ENCODE peak calls at places on chromosomes 5 and 9, in five cellular contexts. A, C, U, P and R are unnamed samples.

GRCh38 chr5:112270299-112271293 is 148.5 kb downstream of the EPB41L4A start:
- DNase-seq in A (no peak), C (no peak), U (no peak), P (no peak), R (no peak)

GRCh38 chr5:138469540-138470321 is 4.5 kb downstream of the EGR1 start:
- DNase-seq in A (peak), C (peak), U (no peak), P (no peak), R (no peak)

GRCh38 chr9:15882328-15882727 is 329.5 kb downstream of the CCDC171 start:
- DNase-seq in A (no peak), C (no peak), U (no peak), P (no peak), R (no peak)

GRCh38 chr5:73985145-73985544 is 359.1 kb downstream of the ARHGEF28 start:
- DNase-seq in A (peak), C (no peak), U (no peak), P (no peak), R (no peak)

GRCh38 chr5:74633710-74634109 is 6.8 kb downstream of the ENC1 start:
- DNase-seq in A (no peak), C (no peak), U (no peak), P (no peak), R (no peak)

GRCh38 chr9:126664893-126665695 is 51.4 kb downstream of the LMX1B start:
- DNase-seq in A (no peak), C (peak), U (no peak), P (no peak), R (peak)

GRCh38 chr5:1523793-1524480 is at the start of gene LPCAT1:
- DNase-seq in A (peak), C (peak), U (peak), P (peak), R (peak)

GRCh38 chr9:110015759-110016158 is 192.2 kb downstream of the C9orf152 start:
- DNase-seq in A (peak), C (no peak), U (no peak), P (no peak), R (no peak)

GRCh38 chr5:51816427-51816826 is 433.2 kb downstream of the ISL1 start:
- DNase-seq in A (no peak), C (no peak), U (no peak), P (no peak), R (no peak)

GRCh38 chr5:138032028-138032571 is 779 bp downstream of the FAM13B start:
- DNase-seq in A (peak), C (peak), U (no peak), P (peak), R (no peak)

GRCh38 chr9:116061546-116062205 is 91.9 kb upstream of the PAPPA start:
- DNase-seq in A (no peak), C (no peak), U (no peak), P (no peak), R (no peak)

GRCh38 chr5:160021818-160022446 is 13.0 kb downstream of the TTC1 start:
- DNase-seq in A (peak), C (peak), U (peak), P (peak), R (peak)

GRCh38 chr5:76289692-76290091 is 113.4 kb upstream of the IQGAP2 start:
- DNase-seq in A (no peak), C (no peak), U (no peak), P (no peak), R (no peak)

GRCh38 chr9:78860806-78861475 is 564.0 kb downstream of the PSAT1 start:
- DNase-seq in A (peak), C (no peak), U (no peak), P (no peak), R (no peak)

GRCh38 chr9:3434594-3434993 is 91.2 kb downstream of the RFX3 start:
- DNase-seq in A (peak), C (no peak), U (no peak), P (no peak), R (no peak)

GRCh38 chr9:70933318-70933717 is 188.1 kb downstream of the TRPM3 start:
- DNase-seq in A (peak), C (no peak), U (no peak), P (no peak), R (no peak)

GRCh38 chr9:134842321-134842720 is 38.3 kb upstream of the FCN2 start:
- DNase-seq in A (no peak), C (no peak), U (no peak), P (no peak), R (no peak)

GRCh38 chr5:94884294-94884693 is 265.8 kb downstream of the SLF1 start:
- DNase-seq in A (no peak), C (peak), U (no peak), P (peak), R (peak)

GRCh38 chr5:152593388-152593787 is 188.3 kb upstream of the NMUR2 start:
- DNase-seq in A (no peak), C (no peak), U (no peak), P (no peak), R (no peak)

GRCh38 chr9:109052416-109052815 is 39.1 kb upstream of the CTNNAL1 start:
- DNase-seq in A (peak), C (no peak), U (no peak), P (no peak), R (no peak)

GRCh38 chr9:107994638-107995037 is 505.1 kb upstream of the KLF4 start:
- DNase-seq in A (no peak), C (no peak), U (no peak), P (no peak), R (no peak)

GRCh38 chr9:7467186-7467585 is 332.4 kb downstream of the DMAC1 start:
- DNase-seq in A (no peak), C (no peak), U (no peak), P (no peak), R (no peak)

GRCh38 chr9:78695521-78695920 is 398.6 kb downstream of the PSAT1 start:
- DNase-seq in A (no peak), C (peak), U (no peak), P (no peak), R (peak)

GRCh38 chr5:126919566-126919965 is 110.8 kb downstream of the MARCHF3 start:
- DNase-seq in A (peak), C (no peak), U (no peak), P (no peak), R (no peak)

GRCh38 chr5:51279983-51280382 is 103.3 kb upstream of the ISL1 start:
- DNase-seq in A (no peak), C (no peak), U (no peak), P (no peak), R (no peak)

GRCh38 chr9:135474915-135475314 is 4.7 kb upstream of the PPP1R26 start:
- DNase-seq in A (peak), C (peak), U (no peak), P (no peak), R (peak)

DNA sequence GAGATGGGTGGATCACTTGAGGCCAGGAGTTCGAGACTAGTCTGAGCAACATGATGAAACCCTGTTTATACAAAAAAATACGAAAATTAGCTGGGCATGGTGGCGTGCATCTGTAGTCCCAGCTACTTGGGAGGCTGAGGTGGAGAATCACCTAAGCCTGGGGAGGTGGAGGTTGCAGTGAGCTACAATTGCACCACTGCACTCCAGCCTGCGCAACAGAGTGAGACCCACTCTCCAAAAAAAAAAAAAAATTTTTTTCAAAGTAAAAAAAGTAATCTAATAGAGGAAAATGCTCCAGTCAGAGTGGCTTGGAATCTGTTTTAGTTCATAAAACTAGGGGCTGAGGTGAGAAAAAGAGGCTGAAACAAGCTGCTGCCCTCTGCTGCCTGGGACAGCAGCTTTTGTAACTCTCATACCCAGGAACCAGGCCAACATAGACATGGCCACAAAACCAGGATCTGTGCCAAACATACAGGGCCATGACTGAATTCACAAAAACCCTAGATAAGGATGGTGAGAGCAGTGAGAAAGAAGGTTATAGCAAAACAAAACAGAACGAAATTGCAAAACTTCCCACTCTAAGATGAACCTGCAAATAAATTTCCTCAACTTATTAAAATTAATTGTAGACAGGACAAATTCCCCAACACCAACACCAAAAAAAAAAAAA is 13.1 kb upstream of the DCAF12 start:
- DNase-seq in A (peak), C (no peak), U (no peak), P (peak), R (no peak)
- TF ChIP-seq CTCF in A (peak), C (peak), U (no peak), P (peak), R (no peak)

GRCh38 chr9:101453776-101454570 is 18.4 kb upstream of the ALDOB start:
- DNase-seq in A (no peak), C (no peak), U (no peak), P (no peak), R (no peak)

GRCh38 chr9:101455656-101456235 is 20.2 kb upstream of the ALDOB start:
- DNase-seq in A (peak), C (no peak), U (no peak), P (no peak), R (no peak)

GRCh38 chr9:101460965-101461364 is 25.4 kb upstream of the ALDOB start:
- DNase-seq in A (no peak), C (no peak), U (no peak), P (no peak), R (no peak)

GRCh38 chr9:101458955-101459631 is 23.5 kb upstream of the ALDOB start:
- DNase-seq in A (peak), C (peak), U (no peak), P (peak), R (no peak)

DNA sequence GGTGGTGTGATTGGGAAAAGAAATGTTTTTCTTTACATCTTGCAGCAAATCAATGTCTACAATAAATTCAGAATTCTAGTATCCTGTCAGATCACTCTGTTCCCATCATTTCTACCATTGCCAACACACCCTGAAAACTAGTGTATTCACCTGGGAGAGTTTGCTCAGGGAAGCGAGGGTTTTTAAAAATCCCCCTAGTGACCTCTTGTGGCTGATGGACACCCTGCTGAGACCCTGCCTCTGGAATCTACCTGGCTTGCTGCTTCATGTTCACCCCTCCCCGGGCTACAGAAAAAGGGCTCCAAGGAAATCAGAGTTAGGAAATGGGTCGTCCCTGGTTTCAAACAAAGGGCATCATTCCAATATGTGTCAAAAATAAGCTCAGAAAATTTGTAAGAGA is 21.4 kb upstream of the ALDOB start:
- DNase-seq in A (no peak), C (peak), U (no peak), P (no peak), R (no peak)
- TF ChIP-seq CTCF in A (no peak), C (peak), U (no peak), P (no peak), R (no peak)

DNA sequence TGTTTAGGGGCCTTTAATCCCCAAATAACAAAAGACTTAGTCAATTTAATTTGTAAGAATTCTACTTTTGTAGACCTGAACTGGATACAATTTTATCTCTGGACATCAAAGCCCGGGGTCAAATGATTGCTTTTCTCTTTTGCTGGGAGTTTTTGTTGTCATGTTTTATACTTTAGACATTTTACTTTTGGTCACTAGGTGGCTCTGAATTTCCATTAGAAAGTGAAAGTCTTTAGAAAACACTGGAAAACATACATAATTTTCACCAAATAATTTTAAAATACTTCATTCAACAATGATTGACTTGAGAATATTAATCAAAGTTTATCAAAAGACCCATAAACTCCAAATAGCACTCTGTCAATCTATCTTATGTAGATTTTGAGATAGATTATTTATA is 2.8 kb upstream of the PCA3 start:
- DNase-seq in A (peak), C (no peak), U (no peak), P (no peak), R (no peak)
- TF ChIP-seq CTCF in A (peak), C (peak), U (no peak), P (no peak), R (peak)

DNA sequence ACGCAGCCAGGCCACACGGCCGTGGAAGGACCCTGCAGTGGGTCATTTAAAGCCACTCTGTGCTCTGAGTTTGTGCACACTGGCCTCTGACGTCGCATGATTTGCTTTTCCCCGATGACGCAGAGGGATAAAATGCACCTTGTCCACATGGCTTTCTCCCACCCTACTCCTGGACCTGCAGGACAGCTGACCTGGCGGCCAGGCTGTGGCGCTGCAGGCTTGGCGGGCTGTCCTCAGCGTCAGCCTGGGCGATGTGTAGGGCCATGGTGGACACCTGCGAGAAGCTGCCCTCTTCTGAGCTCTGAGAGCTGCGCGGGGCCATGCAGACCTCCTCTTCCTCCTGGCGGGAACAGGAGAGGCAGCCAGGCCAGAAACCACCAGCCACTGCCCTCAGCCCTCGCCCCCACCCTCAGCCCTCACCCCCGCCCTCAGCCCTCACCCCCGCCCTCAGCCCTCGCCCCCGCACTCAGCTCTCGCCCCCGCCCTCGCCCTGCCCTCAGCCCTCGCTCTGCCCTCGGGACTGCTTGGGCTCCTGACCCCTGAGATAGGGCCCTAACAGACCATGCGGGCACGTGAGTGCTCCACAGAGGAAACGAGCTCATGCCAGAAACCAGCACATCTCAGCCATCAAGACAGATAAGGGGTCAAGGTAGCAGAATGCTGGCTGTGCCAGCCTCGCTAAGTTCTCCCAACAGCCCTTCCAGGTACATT is 20.0 kb upstream of the SCGB3A1 start:
- DNase-seq in A (no peak), C (peak), U (no peak), P (no peak), R (no peak)
- TF ChIP-seq CTCF in A (no peak), C (peak), U (no peak), P (no peak), R (no peak)

GRCh38 chr9:136688274-136689107 is 1.2 kb upstream of the AGPAT2 start:
- DNase-seq in A (no peak), C (no peak), U (no peak), P (no peak), R (no peak)
- TF ChIP-seq CTCF in A (no peak), C (no peak), U (no peak), P (no peak), R (no peak)

GRCh38 chr5:169003721-169004481 is 297.0 kb downstream of the SLIT3 start:
- DNase-seq in A (no peak), C (no peak), U (no peak), P (no peak), R (peak)
- TF ChIP-seq CTCF in A (peak), C (peak), U (no peak), P (peak), R (peak)

DNA sequence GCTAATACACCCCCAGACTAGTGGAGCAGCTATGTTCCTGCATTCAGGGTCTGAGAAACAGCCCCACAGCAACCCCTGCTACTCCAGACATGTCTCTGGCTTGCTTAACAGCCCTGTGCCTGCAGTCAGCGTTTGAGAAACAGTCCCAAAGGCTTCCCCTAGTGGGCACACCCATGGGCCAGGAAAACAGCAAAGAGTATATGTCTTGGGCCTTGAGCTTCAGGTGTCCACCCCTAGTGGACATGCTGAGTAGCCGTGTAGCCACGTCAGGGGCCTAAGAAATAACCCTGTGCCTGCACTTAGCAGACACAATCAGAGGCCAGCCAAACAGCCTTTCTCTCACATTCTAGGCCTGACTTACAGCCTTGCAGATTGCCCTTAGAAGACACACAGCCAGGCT is 698.6 kb downstream of the PTPRD start:
- DNase-seq in A (no peak), C (peak), U (no peak), P (no peak), R (no peak)
- TF ChIP-seq CTCF in A (no peak), C (peak), U (no peak), P (no peak), R (no peak)

DNA sequence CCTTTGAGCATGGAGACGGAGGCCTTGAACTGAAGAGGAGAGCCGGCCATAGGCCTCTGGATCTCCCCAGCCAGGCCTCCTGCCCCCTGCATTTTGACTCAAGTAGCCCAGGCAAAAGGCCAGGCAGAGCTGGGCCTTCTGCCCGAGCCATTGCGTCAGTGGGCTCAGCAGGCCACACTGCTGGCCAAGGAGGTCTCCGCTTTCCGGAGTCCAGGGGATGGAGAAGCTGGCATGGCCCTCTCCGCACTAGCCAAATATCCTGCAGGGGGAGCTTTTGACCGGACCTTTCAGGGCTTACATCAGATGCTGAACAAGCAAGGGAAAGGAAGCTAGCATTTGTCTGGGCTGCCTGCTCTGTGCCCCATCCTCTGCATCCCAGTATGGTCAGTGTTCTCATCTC is 386.8 kb downstream of the TRIM36 start:
- DNase-seq in A (no peak), C (peak), U (no peak), P (peak), R (no peak)
- TF ChIP-seq CTCF in A (no peak), C (peak), U (no peak), P (peak), R (no peak)

GRCh38 chr5:88819332-88819999 is 63.5 kb downstream of the MEF2C start:
- DNase-seq in A (no peak), C (no peak), U (no peak), P (no peak), R (no peak)

GRCh38 chr5:88818296-88818695 is 64.7 kb downstream of the MEF2C start:
- DNase-seq in A (no peak), C (no peak), U (no peak), P (no peak), R (no peak)

GRCh38 chr5:88813805-88814584 is 69.0 kb downstream of the MEF2C start:
- DNase-seq in A (no peak), C (no peak), U (no peak), P (no peak), R (no peak)

GRCh38 chr5:88813244-88813643 is 69.7 kb downstream of the MEF2C start:
- DNase-seq in A (no peak), C (no peak), U (no peak), P (no peak), R (no peak)

DNA sequence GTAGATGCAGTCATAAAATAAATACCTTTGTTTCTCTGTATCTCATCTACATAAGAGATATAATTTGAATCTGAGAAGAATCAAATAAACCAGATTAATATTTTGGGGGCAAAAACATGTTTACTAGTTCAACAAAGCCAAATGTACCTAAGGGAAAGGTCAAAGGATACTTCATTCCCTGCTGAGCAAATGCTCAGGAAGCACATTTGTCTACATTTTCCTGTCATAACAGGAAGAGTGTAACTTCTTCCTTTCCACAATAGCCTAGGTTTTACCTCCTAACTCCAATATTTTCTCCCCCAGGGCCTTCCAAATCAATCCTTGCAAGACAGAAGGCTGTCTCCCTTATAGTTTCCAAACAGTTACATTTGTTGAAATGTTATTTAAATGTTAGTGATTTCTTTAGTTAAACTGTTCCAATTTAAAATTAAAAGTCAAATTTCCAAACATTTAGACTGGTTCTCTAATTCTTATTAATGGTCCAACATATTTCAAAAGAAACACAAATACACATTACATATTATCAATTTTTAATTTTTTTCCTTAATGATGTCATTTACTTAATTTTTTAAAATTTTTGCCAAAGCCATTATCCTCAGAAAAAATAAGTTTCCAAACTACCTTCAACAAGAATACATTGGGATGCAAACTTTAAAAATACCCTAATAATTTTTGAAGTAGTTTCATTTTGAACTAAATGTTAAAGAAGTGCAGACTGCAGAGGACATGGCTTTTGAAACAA is 67.8 kb downstream of the MEF2C start:
- DNase-seq in A (no peak), C (no peak), U (no peak), P (no peak), R (no peak)
- TF ChIP-seq CTCF in A (no peak), C (no peak), U (no peak), P (no peak), R (no peak)